ENCODE peak calls at places on chromosomes 11 and 22, in five cellular contexts. X, G, E, O and L are unnamed samples.

GRCh38 chr22:32334640-32335365 is 22.9 kb upstream of the RFPL3 start:
- DNase-seq in X (no peak), G (peak; percentile 0), E (peak; percentile 34), O (no peak), L (no peak)

GRCh38 chr11:130606781-130607511 is 158.5 kb downstream of the ADAMTS15 start:
- DNase-seq in X (no peak), G (no peak), E (no peak), O (no peak), L (no peak)

GRCh38 chr11:9601041-9601875 is 27.8 kb downstream of the WEE1 start:
- DNase-seq in X (no peak), G (no peak), E (peak; percentile 52), O (peak; percentile 84), L (peak; percentile 94)

GRCh38 chr22:43275545-43275981 is 67.6 kb downstream of the SCUBE1 start:
- DNase-seq in X (peak; percentile 51), G (no peak), E (peak; percentile 74), O (no peak), L (no peak)

GRCh38 chr11:73965076-73965763 is 14.4 kb downstream of the DNAJB13 start:
- DNase-seq in X (peak; percentile 26), G (no peak), E (no peak), O (no peak), L (no peak)

GRCh38 chr11:6623391-6624363 is 4.5 kb upstream of the TPP1 start:
- DNase-seq in X (no peak), G (no peak), E (no peak), O (peak; percentile 73), L (no peak)

GRCh38 chr11:27293500-27294417 is 69.3 kb downstream of the CCDC34 start:
- DNase-seq in X (no peak), G (peak; percentile 87), E (no peak), O (peak; percentile 68), L (no peak)

GRCh38 chr11:86456075-86456939 is 81.6 kb downstream of the CCDC81 start:
- DNase-seq in X (peak; percentile 95), G (peak; percentile 50), E (peak; percentile 93), O (peak; percentile 85), L (peak; percentile 77)

GRCh38 chr11:34027516-34028406 is 23.8 kb upstream of the CAPRIN1 start:
- DNase-seq in X (no peak), G (no peak), E (no peak), O (no peak), L (no peak)

GRCh38 chr11:29184939-29185890 is 831.6 kb downstream of the KCNA4 start:
- DNase-seq in X (no peak), G (peak; percentile 99), E (no peak), O (peak; percentile 42), L (no peak)

GRCh38 chr22:19874307-19875060 is 19.8 kb upstream of the GNB1L start:
- DNase-seq in X (peak; percentile 88), G (peak; percentile 29), E (peak; percentile 51), O (peak; percentile 65), L (no peak)

GRCh38 chr22:37303821-37304274 is 21.5 kb downstream of the CYTH4 start:
- DNase-seq in X (no peak), G (peak; percentile 91), E (no peak), O (peak; percentile 99), L (no peak)

DNA sequence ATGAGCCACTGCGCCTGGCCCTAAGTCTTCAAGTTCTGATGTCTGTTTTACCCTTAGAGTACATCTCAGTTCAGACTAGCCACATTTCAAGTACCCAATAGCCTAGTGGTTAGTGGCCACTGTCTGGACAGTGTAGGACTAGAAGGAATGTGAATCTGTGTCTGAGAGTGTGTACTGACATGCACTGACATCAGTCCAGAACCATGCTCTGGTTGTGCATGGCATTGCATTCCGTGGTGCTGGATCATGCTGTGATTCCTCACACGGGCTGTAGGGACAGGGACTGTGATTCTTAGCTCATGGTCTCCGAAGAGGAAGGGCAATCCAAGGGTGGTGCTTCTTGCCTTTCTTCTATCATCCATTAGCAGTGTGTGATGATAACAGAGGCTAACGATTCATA is 41.1 kb downstream of the AMOTL1 start:
- DNase-seq in X (no peak), G (peak; percentile 48), E (no peak), O (no peak), L (no peak)
- H3K4me2 ChIP-seq in X (no peak overlapping the region), G (no peak overlapping the region), E (no peak overlapping the region), O (no peak overlapping the region), L (no peak overlapping the region)

GRCh38 chr11:114607753-114608459 is 12.3 kb upstream of the NXPE4 start:
- DNase-seq in X (no peak), G (no peak), E (no peak), O (no peak), L (no peak)
- H3K4me1 ChIP-seq in X (no peaks in the 10 kb centered on the region), G (no peaks in the 10 kb centered on the region), E (no peaks in the 10 kb centered on the region), O (no peaks in the 10 kb centered on the region), L (no peaks in the 10 kb centered on the region)

DNA sequence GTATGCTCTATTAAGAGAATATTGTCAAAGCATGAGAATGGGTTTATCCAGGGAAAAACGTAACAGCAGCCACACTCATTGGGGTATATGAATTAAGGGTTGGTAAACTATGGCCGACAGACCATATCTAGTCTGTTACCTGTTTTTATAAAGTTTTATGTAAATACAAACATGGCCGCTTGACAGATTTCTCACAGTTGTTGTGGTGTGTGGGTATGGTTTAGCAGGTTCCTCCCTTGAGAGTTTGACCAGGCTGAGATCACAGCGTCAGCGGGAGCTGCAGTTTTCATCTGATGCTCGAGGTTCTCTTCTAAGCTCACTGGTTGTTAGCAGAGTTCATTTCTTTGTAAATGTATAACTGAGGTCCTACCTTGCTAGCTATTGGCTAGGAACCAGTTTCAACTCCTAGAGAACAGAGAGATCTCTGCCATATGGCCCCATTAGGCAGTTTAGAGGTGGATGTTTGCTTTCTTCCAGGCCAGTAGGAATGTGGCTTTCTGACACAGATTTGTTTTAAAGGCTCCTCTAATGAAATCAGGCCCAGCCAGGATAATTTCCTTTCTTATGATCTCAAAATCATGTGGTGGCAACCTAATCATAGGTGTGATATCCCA is 45.5 kb upstream of the GRIK4 start:
- DNase-seq in X (no peak), G (no peak), E (no peak), O (no peak), L (no peak)
- H3K36me3 ChIP-seq in X (peaks cover 10% of the 10 kb centered on the region), G (peaks cover 44% of the 10 kb centered on the region), E (peaks cover 6% of the 10 kb centered on the region), O (peaks cover 74% of the 10 kb centered on the region), L (peaks cover 25% of the 10 kb centered on the region)

DNA sequence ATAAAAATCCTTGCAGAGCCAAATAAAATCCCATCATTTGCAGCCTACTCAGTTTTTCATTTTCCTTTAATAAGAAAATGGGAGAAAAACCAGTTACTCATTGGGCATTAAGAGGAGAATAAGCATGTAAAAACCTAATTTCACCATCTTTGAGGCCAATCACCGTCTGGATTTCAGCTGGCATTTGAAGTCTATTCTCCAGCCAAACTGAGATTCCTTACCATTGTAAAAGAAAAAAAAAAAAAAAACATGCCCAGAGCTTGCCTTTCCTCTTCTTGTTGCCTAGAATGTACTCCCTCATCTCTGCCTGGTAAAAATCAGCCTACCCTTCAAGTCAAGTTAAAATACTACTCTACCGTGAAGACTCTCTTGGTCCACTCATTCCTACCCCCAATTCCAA is 249.0 kb downstream of the TTC28 start:
- DNase-seq in X (no peak), G (no peak), E (no peak), O (no peak), L (no peak)
- H3K4me2 ChIP-seq in X (no peak overlapping the region), G (no peak overlapping the region), E (no peak overlapping the region), O (no peak overlapping the region), L (no peak overlapping the region)

DNA sequence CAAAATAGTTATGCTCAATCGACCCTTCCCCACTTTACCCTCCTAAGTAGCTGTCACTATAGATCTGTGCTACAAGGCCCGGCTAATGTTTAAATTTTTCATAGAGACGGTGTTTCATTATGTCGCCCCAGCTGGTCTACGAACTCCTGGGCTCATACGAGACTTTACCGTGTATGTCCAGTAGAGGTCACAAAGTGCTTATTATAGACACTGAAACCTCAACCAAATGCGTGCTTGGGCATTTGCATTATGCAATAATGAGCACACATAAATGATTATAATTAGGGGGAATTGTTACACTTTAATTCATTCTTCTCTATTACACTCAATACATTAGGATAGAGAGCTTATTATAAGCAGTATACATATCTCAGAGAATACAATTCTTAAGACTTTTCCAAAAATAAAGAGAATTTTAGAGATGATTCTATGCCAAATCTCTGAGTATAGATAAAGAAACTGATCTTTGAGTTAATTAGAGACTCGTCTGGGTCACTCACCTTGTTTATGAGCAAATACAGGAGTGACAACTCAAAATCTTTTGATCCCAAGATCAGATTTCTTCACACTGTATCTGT is 12.5 kb upstream of the MRPL16 start:
- DNase-seq in X (peak; percentile 66), G (peak; percentile 33), E (no peak), O (peak; percentile 75), L (peak; percentile 80)
- H3K4me1 ChIP-seq in X (no peaks in the 10 kb centered on the region), G (no peaks in the 10 kb centered on the region), E (peaks cover 5% of the 10 kb centered on the region), O (no peaks in the 10 kb centered on the region), L (peaks cover 19% of the 10 kb centered on the region)

DNA sequence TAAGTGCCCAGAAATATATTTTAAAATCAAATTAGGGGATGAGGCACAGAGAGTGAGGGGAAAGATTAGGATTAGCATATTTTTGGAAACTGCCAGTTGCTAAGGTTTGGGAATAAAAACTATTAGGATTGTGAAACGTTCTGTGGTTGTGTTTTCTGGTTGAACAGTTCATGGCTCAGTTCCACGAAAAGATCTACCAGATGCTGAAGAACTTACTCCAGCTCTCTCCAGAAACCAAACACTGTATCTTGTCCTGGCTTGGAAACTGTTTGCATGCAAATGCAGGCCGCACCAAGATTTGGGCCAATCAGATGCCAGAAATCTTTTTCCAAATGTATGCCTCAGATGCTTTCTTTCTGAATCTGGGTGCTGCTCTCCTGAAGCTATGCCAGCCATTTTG is 15.3 kb downstream of the UBE4A start:
- DNase-seq in X (no peak), G (no peak), E (no peak), O (no peak), L (no peak)
- H3K36me3 ChIP-seq in X (peaks cover 14% of the 10 kb centered on the region), G (peaks cover 58% of the 10 kb centered on the region), E (peaks cover 19% of the 10 kb centered on the region), O (peaks cover 63% of the 10 kb centered on the region), L (peaks cover 9% of the 10 kb centered on the region)

GRCh38 chr22:47846206-47846605 is 1083.8 kb downstream of the TBC1D22A start:
- DNase-seq in X (no peak), G (no peak), E (no peak), O (no peak), L (no peak)
- H3K4me2 ChIP-seq in X (no peak overlapping the region), G (no peak overlapping the region), E (no peak overlapping the region), O (no peak overlapping the region), L (no peak overlapping the region)

GRCh38 chr11:129211397-129211796 is 19.3 kb upstream of the ARHGAP32 start:
- DNase-seq in X (no peak), G (no peak), E (no peak), O (no peak), L (no peak)

GRCh38 chr11:129215506-129216245 is 23.6 kb upstream of the ARHGAP32 start:
- DNase-seq in X (peak; percentile 74), G (no peak), E (no peak), O (no peak), L (no peak)

GRCh38 chr11:129210831-129211181 is 18.7 kb upstream of the ARHGAP32 start:
- DNase-seq in X (no peak), G (no peak), E (no peak), O (no peak), L (no peak)

GRCh38 chr11:129213261-129213660 is 21.1 kb upstream of the ARHGAP32 start:
- DNase-seq in X (no peak), G (no peak), E (no peak), O (no peak), L (no peak)

GRCh38 chr11:129214710-129215295 is 22.7 kb upstream of the ARHGAP32 start:
- DNase-seq in X (no peak), G (no peak), E (no peak), O (no peak), L (no peak)
- H3K4me1 ChIP-seq in X (peaks cover 42% of the 10 kb centered on the region), G (no peaks in the 10 kb centered on the region), E (peaks cover 30% of the 10 kb centered on the region), O (peaks cover 6% of the 10 kb centered on the region), L (no peaks in the 10 kb centered on the region)